ENCODE peak calls at places on chromosomes 13 and 19, in ten cellular contexts. I is neural crest cell; R is hepatic stellate cell; S is uterus; Q is GM03348; G is NCI-H2081; O is caudate nucleus; X is NCI-H1694 treated with DMSO at 0.1 percent for 48 hours; K is mesothelial cell of epicardium; F is CD4-positive, alpha-beta T cell. W is an unnamed sample.

GRCh38 chr19:10603873-10604459 is 16.9 kb upstream of the AP1M2 start:
- DNase-seq in X (no peak), G (no peak), R (peak), I (no peak), Q (no peak), K (no peak), F (peak), S (no peak), O (no peak), W (no peak)

GRCh38 chr13:33487575-33488243 is 202.2 kb upstream of the STARD13 start:
- DNase-seq in R (peak), Q (peak), F (no peak), I (no peak), K (no peak), O (no peak), G (no peak), X (peak), S (peak), W (no peak)

GRCh38 chr19:49799798-49800376 is 13.2 kb downstream of the FUZ start:
- DNase-seq in Q (no peak), K (no peak), O (no peak), G (no peak), S (no peak), I (no peak), X (no peak), R (no peak), F (no peak), W (no peak)

GRCh38 chr19:53165691-53166091 is 6.8 kb upstream of the ZNF347 start:
- DNase-seq in F (no peak), Q (no peak), O (no peak), R (no peak), G (no peak), X (no peak), K (no peak), S (no peak), I (no peak), W (no peak)

GRCh38 chr19:30708416-30708815 is 336.2 kb downstream of the ZNF536 start:
- DNase-seq in K (no peak), R (no peak), X (no peak), I (no peak), S (no peak), G (no peak), O (no peak), F (no peak), Q (no peak), W (no peak)

GRCh38 chr19:43562698-43563241 is 12.6 kb downstream of the XRCC1 start:
- DNase-seq in Q (peak), R (peak), G (peak), O (peak), S (peak), I (no peak), F (peak), X (peak), K (no peak), W (no peak)

GRCh38 chr13:20129076-20129475 is 31.8 kb downstream of the GJA3 start:
- DNase-seq in X (no peak), G (no peak), S (no peak), Q (no peak), K (no peak), O (no peak), I (no peak), F (no peak), R (no peak), W (no peak)

GRCh38 chr19:8368136-8368535 is 4.2 kb downstream of the ANGPTL4 start:
- DNase-seq in K (no peak), I (no peak), O (no peak), S (no peak), X (no peak), R (no peak), Q (no peak), G (no peak), F (no peak), W (no peak)

GRCh38 chr19:4870025-4870700 is 2.7 kb upstream of the PLIN3 start:
- DNase-seq in O (no peak), I (no peak), G (no peak), F (no peak), X (no peak), S (peak), Q (peak), K (no peak), R (peak), W (no peak)

GRCh38 chr19:28549680-28550277 is 663.2 kb downstream of the UQCRFS1 start:
- DNase-seq in R (no peak), O (no peak), X (no peak), I (no peak), G (no peak), S (no peak), F (no peak), K (no peak), Q (no peak), W (no peak)

GRCh38 chr13:30422056-30422914 is at the start of gene UBE2L5:
- DNase-seq in X (peak), R (peak), I (peak), G (peak), K (peak), Q (peak), F (no peak), O (peak), S (peak), W (peak)

GRCh38 chr13:114101325-114101821 is 31.1 kb downstream of the RASA3 start:
- DNase-seq in I (no peak), S (peak), G (no peak), Q (peak), K (no peak), O (no peak), F (no peak), X (no peak), R (no peak), W (no peak)

GRCh38 chr13:20487927-20488326 is 37.7 kb downstream of the CRYL1 start:
- DNase-seq in Q (no peak), G (no peak), K (no peak), I (no peak), O (no peak), R (no peak), S (no peak), X (peak), F (no peak), W (no peak)

GRCh38 chr19:13243971-13244370 is 93.8 kb downstream of the IER2 start:
- DNase-seq in S (no peak), F (no peak), R (no peak), X (no peak), K (no peak), I (no peak), O (no peak), Q (no peak), G (no peak), W (no peak)

GRCh38 chr13:48661112-48661511 is 7.4 kb downstream of the CYSLTR2 start:
- DNase-seq in K (no peak), I (no peak), Q (no peak), O (no peak), F (no peak), G (no peak), S (no peak), R (no peak), X (no peak), W (no peak)

GRCh38 chr13:63979951-63980350 is 2564.3 kb upstream of the PCDH20 start:
- DNase-seq in Q (no peak), G (no peak), X (no peak), S (no peak), O (no peak), R (no peak), K (no peak), F (no peak), I (no peak), W (no peak)

GRCh38 chr19:6802336-6803035 is 30.0 kb downstream of the VAV1 start:
- DNase-seq in S (peak), O (no peak), Q (no peak), F (peak), G (no peak), I (no peak), R (no peak), K (no peak), X (no peak), W (peak)

GRCh38 chr19:5932146-5932545 is 18.1 kb downstream of the CAPS start:
- DNase-seq in S (no peak), O (no peak), Q (no peak), X (no peak), I (no peak), G (no peak), K (no peak), F (no peak), R (no peak), W (peak)

W was measured in amygdala.